ENCODE peak calls at places on chromosome 6, in eight cellular contexts. Y, V, C, D, O, S, G and M are unnamed samples.
A peak's percentile ranks its signal among the peaks of the same experiment; 100 is the strongest.

GRCh38 chr6:1390071-1390804 is 862 bp downstream of the FOXF2 start:
- DNase-seq in Y (no peak), V (peak; percentile 70), C (peak; percentile 81), D (peak; percentile 79), O (no peak), S (no peak), G (no peak), M (no peak)

GRCh38 chr6:12472601-12473038 is 182.5 kb downstream of the EDN1 start:
- DNase-seq in Y (peak; percentile 43), V (peak; percentile 100), C (no peak), D (peak; percentile 42), O (no peak), S (no peak), G (no peak), M (no peak)

GRCh38 chr6:38493929-38494547 is 145.7 kb downstream of the BTBD9 start:
- DNase-seq in Y (peak; percentile 69), V (peak; percentile 76), C (peak; percentile 39), D (peak; percentile 90), O (peak; percentile 74), S (peak; percentile 79), G (peak; percentile 62), M (peak; percentile 78)

GRCh38 chr6:32252326-32253009 is 28.6 kb upstream of the NOTCH4 start:
- DNase-seq in Y (no peak), V (no peak), C (no peak), D (peak; percentile 3), O (no peak), S (no peak), G (no peak), M (no peak)

GRCh38 chr6:163837681-163838431 is 423.3 kb downstream of the QKI start:
- DNase-seq in Y (no peak), V (no peak), C (no peak), D (peak; percentile 19), O (no peak), S (no peak), G (no peak), M (no peak)

GRCh38 chr6:3228791-3229565 is 1.5 kb upstream of the TUBB2B start:
- DNase-seq in Y (no peak), V (no peak), C (no peak), D (peak; percentile 39), O (peak; percentile 33), S (no peak), G (no peak), M (no peak)

GRCh38 chr6:151999194-151999593 is 191.7 kb downstream of the ESR1 start:
- DNase-seq in Y (no peak), V (peak; percentile 57), C (no peak), D (peak; percentile 12), O (no peak), S (no peak), G (no peak), M (no peak)

GRCh38 chr6:39441301-39441700 is 118.8 kb upstream of the KCNK16 start:
- DNase-seq in Y (no peak), V (no peak), C (no peak), D (no peak), O (no peak), S (no peak), G (no peak), M (no peak)

GRCh38 chr6:158708239-158708638 is 58.4 kb downstream of the SYTL3 start:
- DNase-seq in Y (no peak), V (no peak), C (no peak), D (peak; percentile 80), O (no peak), S (no peak), G (no peak), M (no peak)